ENCODE peak calls at places on chromosome 11, in eight cellular contexts. B is lower leg skin; M is stimulated activated CD8-positive, alpha-beta memory T cell treated with anti-CD3 and anti-CD28 coated beads, Interleukin-12 subunit alpha, Interleukin-12 subunit beta, amount 100 ng/mL, for 1 hour; T is activated naive CD4-positive, alpha-beta T cell; N is NCI-H1105; A is AG04450; L is RCC 7860; F is thyroid gland. Q is an unnamed sample.

GRCh38 chr11:65774525-65775306 is 6.1 kb downstream of the AP5B1 start:
- DNase-seq in A (no peak), N (no peak), B (peak), M (no peak), F (no peak), T (no peak), L (no peak), Q (no peak)

GRCh38 chr11:84965484-84965883 is 661.7 kb downstream of the DLG2 start:
- DNase-seq in F (no peak), A (no peak), T (no peak), N (no peak), B (no peak), M (no peak), L (no peak), Q (no peak)

GRCh38 chr11:70601861-70602575 is 203.7 kb downstream of the CTTN start:
- DNase-seq in N (no peak), T (no peak), L (no peak), F (no peak), M (no peak), B (no peak), A (no peak), Q (no peak)

GRCh38 chr11:10505278-10506012 is 35.5 kb downstream of the RNF141 start:
- DNase-seq in B (no peak), F (no peak), T (no peak), N (no peak), M (no peak), L (no peak), A (no peak), Q (no peak)

GRCh38 chr11:115497303-115497702 is 6.9 kb downstream of the CADM1 start:
- DNase-seq in T (no peak), L (no peak), N (peak), A (no peak), F (no peak), B (no peak), M (no peak), Q (no peak)

GRCh38 chr11:36187618-36188017 is 101.6 kb downstream of the COMMD9 start:
- DNase-seq in L (no peak), B (no peak), A (no peak), F (no peak), M (no peak), T (no peak), N (no peak), Q (no peak)

GRCh38 chr11:71481101-71481960 is 28.3 kb downstream of the NADSYN1 start:
- DNase-seq in F (no peak), N (no peak), B (no peak), M (no peak), L (no peak), A (no peak), T (no peak), Q (no peak)

GRCh38 chr11:89175796-89176195 is 1.9 kb upstream of the TYR start:
- DNase-seq in B (no peak), L (no peak), F (no peak), N (no peak), T (no peak), M (no peak), A (no peak), Q (no peak)

GRCh38 chr11:12871788-12872321 is 137.3 kb upstream of the RASSF10 start:
- DNase-seq in L (no peak), A (no peak), M (no peak), N (no peak), F (no peak), T (no peak), B (no peak), Q (no peak)

GRCh38 chr11:125079151-125079877 is 16.2 kb downstream of the SLC37A2 start:
- DNase-seq in B (no peak), M (no peak), N (no peak), T (no peak), A (no peak), F (no peak), L (peak), Q (no peak)